ENCODE peak calls at places on chromosomes 4 and X, in four cellular contexts. N is A549, Q is WTC11, O is HepG2. G is an unnamed sample.

GRCh38 chrX:45801554-45801953 is 600.9 kb upstream of the DIPK2B start:
- DNase-seq in N (peak; percentile 62), Q (no peak), O (no peak), G (no peak)

GRCh38 chr4:151658959-151659593 is 101.7 kb downstream of the GATB start:
- DNase-seq in N (no peak), Q (no peak), O (no peak), G (no peak)

GRCh38 chr4:56655627-56656345 is 25.3 kb downstream of the HOPX start:
- DNase-seq in N (no peak), Q (peak; percentile 29), O (no peak), G (no peak)

GRCh38 chr4:175651701-175652100 is 160.4 kb downstream of the GPM6A start:
- DNase-seq in N (no peak), Q (no peak), O (no peak), G (no peak)

GRCh38 chrX:9110808-9111207 is 76.9 kb upstream of the FAM9B start:
- DNase-seq in N (no peak), Q (no peak), O (no peak), G (no peak)

GRCh38 chr4:513327-513726 is 14.3 kb downstream of the PIGG start:
- DNase-seq in N (no peak), Q (no peak), O (no peak), G (no peak)

GRCh38 chr4:98261291-98262271 is at the start of gene RAP1GDS1:
- DNase-seq in N (peak; percentile 47), Q (peak; percentile 80), O (peak; percentile 50), G (peak; percentile 41)

GRCh38 chr4:167021545-167022155 is 212.6 kb downstream of the SPOCK3 start:
- DNase-seq in N (peak; percentile 62), Q (peak; percentile 69), O (peak; percentile 39), G (peak; percentile 12)

GRCh38 chr4:110681381-110681780 is 58.5 kb upstream of the PITX2 start:
- DNase-seq in N (no peak), Q (no peak), O (no peak), G (no peak)

GRCh38 chr4:148717988-148718387 is 275.8 kb upstream of the NR3C2 start:
- DNase-seq in N (no peak), Q (no peak), O (no peak), G (no peak)

GRCh38 chr4:146699910-146700309 is 61.2 kb downstream of the POU4F2 start:
- DNase-seq in N (no peak), Q (no peak), O (no peak), G (no peak)

GRCh38 chr4:73862357-73862756 is 6.8 kb upstream of the CXCL1 start:
- DNase-seq in N (no peak), Q (no peak), O (no peak), G (no peak)

GRCh38 chrX:107706309-107706708 is 69.3 kb downstream of the TSC22D3 start:
- DNase-seq in N (no peak), Q (no peak), O (no peak), G (no peak)

GRCh38 chr4:128600996-128601857 is 208.3 kb upstream of the JADE1 start:
- DNase-seq in N (peak; percentile 94), Q (peak; percentile 22), O (peak; percentile 93), G (peak; percentile 53)

GRCh38 chrX:41167888-41168287 is 82.6 kb downstream of the USP9X start:
- DNase-seq in N (no peak), Q (no peak), O (no peak), G (no peak)

GRCh38 chrX:154738013-154738738 is 12.7 kb downstream of the GAB3 start:
- DNase-seq in N (no peak), Q (no peak), O (no peak), G (peak; percentile 62)

GRCh38 chr4:143302526-143302925 is 34.1 kb upstream of the GAB1 start:
- DNase-seq in N (no peak), Q (no peak), O (no peak), G (no peak)

GRCh38 chrX:131633285-131633917 is 89.5 kb downstream of the OR13H1 start:
- DNase-seq in N (peak; percentile 65), Q (peak; percentile 56), O (peak; percentile 29), G (peak; percentile 44)

GRCh38 chrX:15820106-15821073 is 30.1 kb downstream of the ZRSR2 start:
- DNase-seq in N (no peak), Q (no peak), O (no peak), G (no peak)

GRCh38 chr4:65646136-65646535 is 24.2 kb downstream of the EPHA5 start:
- DNase-seq in N (no peak), Q (no peak), O (no peak), G (no peak)

GRCh38 chr4:7760228-7760627 is 179.4 kb downstream of the AFAP1 start:
- DNase-seq in N (peak; percentile 12), Q (no peak), O (no peak), G (no peak)

GRCh38 chr4:7758444-7758815 is 181.2 kb downstream of the AFAP1 start:
- DNase-seq in N (no peak), Q (no peak), O (no peak), G (no peak)

GRCh38 chr4:7759635-7760034 is 180.0 kb downstream of the AFAP1 start:
- DNase-seq in N (no peak), Q (no peak), O (no peak), G (no peak)

GRCh38 chr4:7757501-7758443 is 181.9 kb downstream of the AFAP1 start:
- DNase-seq in N (no peak), Q (no peak), O (no peak), G (no peak)

GRCh38 chr4:7759221-7759620 is 180.4 kb downstream of the AFAP1 start:
- DNase-seq in N (no peak), Q (no peak), O (no peak), G (no peak)
- TF ChIP-seq HMGXB4 in N (no peak), Q (no peak), O (no peak), G (no peak)

GRCh38 chrX:48903290-48903689 is 5.6 kb downstream of the PQBP1 start:
- DNase-seq in N (no peak), Q (no peak), O (no peak), G (no peak)
- TF ChIP-seq HMGXB4 in N (no peak), Q (no peak), O (no peak), G (no peak)

DNA sequence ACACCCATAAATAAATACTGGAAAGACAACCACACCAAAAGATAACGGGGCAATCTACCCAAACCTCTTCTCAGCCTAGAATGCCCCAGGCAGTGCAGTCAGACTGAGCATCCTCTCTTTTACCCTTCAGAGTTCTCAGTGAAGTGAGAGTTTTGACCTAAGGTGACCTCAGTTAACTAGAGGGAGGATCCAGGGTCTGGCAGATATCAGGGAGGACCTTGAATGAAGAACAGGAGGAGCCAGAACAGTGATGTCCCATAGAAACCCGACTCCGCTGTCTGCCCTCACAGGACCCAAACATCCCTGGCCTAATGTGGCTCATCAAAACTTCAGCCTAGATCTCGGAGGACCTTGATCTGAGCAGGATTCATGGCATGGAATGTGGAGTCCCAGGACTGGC is at the start of gene MAGEB3:
- DNase-seq in N (no peak), Q (no peak), O (no peak), G (no peak)
- TF ChIP-seq HMGXB4 in N (no peak), Q (no peak), O (no peak), G (no peak)

GRCh38 chr4:152850377-152850776 is 70.6 kb downstream of the ARFIP1 start:
- DNase-seq in N (no peak), Q (peak; percentile 25), O (peak; percentile 7), G (no peak)
- TF ChIP-seq HMGXB4 in N (no peak), Q (no peak), O (no peak), G (no peak)

DNA sequence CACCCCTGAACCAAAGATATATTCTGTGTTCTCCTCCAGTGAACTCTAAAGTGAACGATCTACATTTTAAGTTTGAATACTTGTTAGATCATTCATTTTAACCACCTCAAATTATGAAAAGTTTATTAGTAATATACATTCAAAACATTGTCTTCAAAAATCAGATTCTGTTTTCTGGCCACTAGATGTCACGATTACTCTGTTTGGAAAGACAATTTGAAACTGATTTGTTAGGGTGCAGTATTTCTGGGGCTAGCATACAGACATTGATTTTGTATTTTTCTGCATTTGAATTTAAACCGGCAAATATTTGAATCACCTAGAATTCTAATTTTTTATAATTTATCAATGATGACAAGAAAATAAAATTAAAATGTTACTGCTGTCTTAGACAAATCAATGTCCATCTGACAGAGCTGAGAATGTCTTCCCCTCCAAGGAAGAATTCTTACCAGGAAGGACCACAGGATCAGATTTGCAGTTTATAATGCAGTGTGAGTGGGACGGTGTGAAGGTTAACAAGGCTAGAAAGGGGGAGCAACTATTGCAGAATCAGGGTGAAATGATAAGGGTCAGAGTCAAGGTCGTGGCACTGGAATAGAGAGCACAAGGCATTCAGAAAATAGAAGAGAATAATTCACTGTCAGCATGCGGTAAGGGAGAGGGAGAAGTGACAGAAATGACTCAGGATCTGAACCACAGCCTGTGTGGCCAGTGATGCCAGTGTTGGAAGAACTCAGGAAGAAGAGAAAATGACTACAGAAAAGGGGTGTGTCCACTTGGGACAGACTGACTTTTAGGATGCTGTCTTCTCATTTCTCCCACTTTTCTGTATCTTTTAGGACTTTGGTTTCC is 91.6 kb downstream of the ANXA10 start:
- DNase-seq in N (peak; percentile 44), Q (no peak), O (peak; percentile 14), G (no peak)
- TF ChIP-seq HMGXB4 in N (no peak), Q (no peak), O (no peak), G (no peak)

GRCh38 chrX:34927866-34928265 is 14.7 kb upstream of the FAM47B start:
- DNase-seq in N (no peak), Q (no peak), O (no peak), G (no peak)
- TF ChIP-seq HMGXB4 in N (no peak), Q (no peak), O (no peak), G (no peak)

GRCh38 chrX:147897117-147897516 is 14.6 kb upstream of the FMR1 start:
- DNase-seq in N (no peak), Q (no peak), O (no peak), G (no peak)
- TF ChIP-seq HMGXB4 in N (no peak), Q (no peak), O (no peak), G (no peak)

GRCh38 chr4:61520688-61521160 is 320.6 kb downstream of the ADGRL3 start:
- DNase-seq in N (no peak), Q (no peak), O (no peak), G (no peak)
- TF ChIP-seq HMGXB4 in N (no peak), Q (no peak), O (no peak), G (no peak)

GRCh38 chr4:77332696-77333270 is 175.8 kb downstream of the CCNG2 start:
- DNase-seq in N (peak; percentile 16), Q (no peak), O (no peak), G (no peak)
- TF ChIP-seq HMGXB4 in N (no peak), Q (no peak), O (no peak), G (no peak)